ENCODE peak calls at places on chromosome 3, in ten cellular contexts. H, R, D, K, Q, U, F, C, M and L are unnamed samples.

GRCh38 chr3:20683912-20684311 is 497.9 kb upstream of the SGO1 start:
- DNase-seq in H (peak), R (no peak), D (no peak), K (no peak), Q (no peak), U (peak), F (no peak), C (no peak), M (no peak), L (no peak)

GRCh38 chr3:130849111-130849552 is 44.8 kb upstream of the ATP2C1 start:
- DNase-seq in H (no peak), R (peak), D (no peak), K (peak), Q (no peak), U (no peak), F (peak), C (peak), M (no peak), L (peak)

GRCh38 chr3:152390647-152391046 is 121.9 kb downstream of the MBNL1 start:
- DNase-seq in H (no peak), R (no peak), D (no peak), K (no peak), Q (no peak), U (no peak), F (no peak), C (no peak), M (no peak), L (no peak)

GRCh38 chr3:66567066-66567465 is 66.2 kb upstream of the LRIG1 start:
- DNase-seq in H (peak), R (no peak), D (no peak), K (no peak), Q (no peak), U (no peak), F (no peak), C (no peak), M (no peak), L (no peak)

GRCh38 chr3:14426305-14426620 is 23.9 kb downstream of the SLC6A6 start:
- DNase-seq in H (no peak), R (no peak), D (no peak), K (no peak), Q (no peak), U (no peak), F (no peak), C (no peak), M (no peak), L (no peak)

GRCh38 chr3:193483988-193484539 is 70.6 kb downstream of the ATP13A4 start:
- DNase-seq in H (no peak), R (no peak), D (no peak), K (no peak), Q (no peak), U (no peak), F (no peak), C (no peak), M (no peak), L (no peak)

GRCh38 chr3:10933470-10933957 is 59.0 kb upstream of the SLC6A1 start:
- DNase-seq in H (no peak), R (no peak), D (no peak), K (no peak), Q (no peak), U (no peak), F (no peak), C (no peak), M (no peak), L (no peak)

GRCh38 chr3:99586680-99587079 is 51.7 kb upstream of the COL8A1 start:
- DNase-seq in H (peak), R (no peak), D (no peak), K (no peak), Q (no peak), U (peak), F (no peak), C (no peak), M (no peak), L (no peak)

GRCh38 chr3:72427575-72427974 is 420.7 kb downstream of the SHQ1 start:
- DNase-seq in H (no peak), R (no peak), D (no peak), K (no peak), Q (no peak), U (no peak), F (no peak), C (no peak), M (no peak), L (no peak)

GRCh38 chr3:66609660-66610547 is 109.1 kb upstream of the LRIG1 start:
- DNase-seq in H (peak), R (no peak), D (no peak), K (peak), Q (no peak), U (no peak), F (peak), C (no peak), M (peak), L (no peak)

GRCh38 chr3:5122741-5123706 is 932 bp downstream of the ARL8B start:
- DNase-seq in H (peak), R (peak), D (peak), K (peak), Q (no peak), U (peak), F (peak), C (peak), M (peak), L (peak)

GRCh38 chr3:20405731-20406130 is 219.7 kb upstream of the SGO1 start:
- DNase-seq in H (peak), R (no peak), D (no peak), K (no peak), Q (no peak), U (peak), F (no peak), C (no peak), M (no peak), L (no peak)

GRCh38 chr3:77460326-77460725 is 420.4 kb downstream of the ROBO2 start:
- DNase-seq in H (no peak), R (no peak), D (no peak), K (no peak), Q (no peak), U (peak), F (no peak), C (no peak), M (no peak), L (no peak)

GRCh38 chr3:52934626-52935530 is 37.5 kb upstream of the STIMATE start:
- DNase-seq in H (peak), R (no peak), D (peak), K (peak), Q (peak), U (peak), F (peak), C (peak), M (peak), L (peak)

GRCh38 chr3:77449459-77449858 is 409.6 kb downstream of the ROBO2 start:
- DNase-seq in H (no peak), R (no peak), D (no peak), K (no peak), Q (no peak), U (no peak), F (no peak), C (no peak), M (no peak), L (no peak)

GRCh38 chr3:178382388-178383061 is 153.7 kb upstream of the KCNMB2 start:
- DNase-seq in H (peak), R (no peak), D (peak), K (no peak), Q (no peak), U (peak), F (no peak), C (no peak), M (no peak), L (peak)

GRCh38 chr3:69763976-69764851 is 24.9 kb downstream of the MITF start:
- DNase-seq in H (no peak), R (no peak), D (no peak), K (no peak), Q (no peak), U (no peak), F (no peak), C (no peak), M (no peak), L (no peak)

GRCh38 chr3:18445421-18446066 is 20.4 kb upstream of the SATB1 start:
- DNase-seq in H (no peak), R (no peak), D (no peak), K (peak), Q (peak), U (no peak), F (no peak), C (no peak), M (no peak), L (no peak)

GRCh38 chr3:62589078-62589477 is 215.7 kb upstream of the FEZF2 start:
- DNase-seq in H (no peak), R (no peak), D (no peak), K (no peak), Q (no peak), U (no peak), F (no peak), C (no peak), M (no peak), L (no peak)
- TF ChIP-seq CTCF in H (peak), R (peak), D (no peak), K (no peak), Q (no peak), U (peak), F (no peak), C (no peak), M (no peak), L (peak)

GRCh38 chr3:194638991-194639605 is 5.9 kb upstream of the TMEM44 start:
- DNase-seq in H (no peak), R (no peak), D (no peak), K (no peak), Q (no peak), U (no peak), F (no peak), C (no peak), M (no peak), L (no peak)

GRCh38 chr3:194637541-194638400 is 4.6 kb upstream of the TMEM44 start:
- DNase-seq in H (no peak), R (no peak), D (no peak), K (no peak), Q (no peak), U (no peak), F (no peak), C (no peak), M (no peak), L (no peak)

GRCh38 chr3:194637066-194637465 is 3.8 kb upstream of the TMEM44 start:
- DNase-seq in H (peak), R (no peak), D (no peak), K (no peak), Q (no peak), U (no peak), F (no peak), C (no peak), M (no peak), L (no peak)

GRCh38 chr3:194642769-194643168 is 9.6 kb upstream of the TMEM44 start:
- DNase-seq in H (no peak), R (no peak), D (no peak), K (no peak), Q (no peak), U (no peak), F (no peak), C (no peak), M (no peak), L (no peak)

GRCh38 chr3:194640829-194641228 is 7.6 kb upstream of the TMEM44 start:
- DNase-seq in H (peak), R (no peak), D (no peak), K (no peak), Q (peak), U (no peak), F (peak), C (no peak), M (no peak), L (no peak)
- TF ChIP-seq CTCF in H (peak), R (no peak), D (no peak), K (no peak), Q (peak), U (peak), F (no peak), C (no peak), M (peak), L (no peak)

GRCh38 chr3:189967254-189967865 is 153.3 kb downstream of the P3H2 start:
- DNase-seq in H (peak), R (no peak), D (peak), K (peak), Q (no peak), U (peak), F (no peak), C (no peak), M (no peak), L (no peak)
- TF ChIP-seq CTCF in H (peak), R (peak), D (peak), K (peak), Q (peak), U (peak), F (peak), C (peak), M (peak), L (peak)

DNA sequence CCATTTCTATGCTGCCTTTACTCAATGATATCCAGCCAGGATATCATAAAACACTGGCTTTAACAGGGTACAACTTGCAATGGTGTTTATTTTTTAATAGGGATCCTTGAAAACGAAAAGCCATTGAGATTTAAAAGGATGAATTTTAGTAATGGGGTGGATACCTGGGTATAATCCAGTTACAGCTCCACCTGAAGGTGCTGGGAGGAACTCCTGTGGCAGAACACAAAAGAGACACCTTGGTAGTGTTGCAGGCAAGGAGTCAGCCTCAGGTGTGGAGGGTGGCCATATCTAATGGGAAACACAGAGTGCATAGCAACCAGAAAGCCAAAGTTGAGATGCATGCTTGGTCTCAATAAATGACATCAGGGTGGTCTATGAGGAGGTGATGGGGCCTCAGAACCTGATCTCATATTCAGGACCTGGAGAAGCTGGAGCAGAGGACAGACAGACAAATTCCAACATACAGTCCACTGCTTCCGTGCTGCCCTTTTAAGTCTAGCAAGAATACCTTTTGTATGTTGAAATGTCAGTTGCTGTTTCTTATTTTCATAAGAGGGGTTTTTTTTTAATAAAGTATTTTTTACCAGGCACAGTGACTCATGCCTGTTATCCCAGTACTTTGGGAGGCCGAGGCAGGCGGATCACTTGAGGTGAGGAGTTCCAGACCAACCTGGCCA is 12.0 kb upstream of the PAQR9 start:
- DNase-seq in H (peak), R (no peak), D (no peak), K (no peak), Q (no peak), U (no peak), F (no peak), C (no peak), M (peak), L (no peak)
- TF ChIP-seq CTCF in H (no peak), R (no peak), D (no peak), K (no peak), Q (no peak), U (peak), F (peak), C (no peak), M (peak), L (no peak)

DNA sequence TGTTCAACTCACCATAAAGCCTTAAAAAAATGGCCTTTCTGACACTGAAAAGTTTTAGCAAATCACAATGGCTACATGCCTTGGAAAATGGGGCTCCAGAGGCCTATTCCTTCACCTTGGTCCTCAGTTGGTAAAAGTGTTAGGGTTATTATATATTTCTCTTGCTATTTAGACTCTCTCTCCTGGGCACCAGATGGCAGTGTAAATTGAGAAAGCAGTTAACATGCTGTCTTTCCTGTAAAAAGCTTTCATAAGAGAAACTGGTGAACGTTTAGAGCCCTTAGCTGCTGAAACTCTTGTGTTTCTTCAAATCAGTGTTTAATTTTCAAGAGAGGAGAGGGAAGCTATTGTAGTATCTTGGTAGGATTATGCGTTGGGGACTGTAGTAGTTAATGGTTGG is 89.9 kb downstream of the LRTM1 start:
- DNase-seq in H (peak), R (no peak), D (no peak), K (no peak), Q (no peak), U (peak), F (no peak), C (no peak), M (no peak), L (no peak)
- TF ChIP-seq CTCF in H (peak), R (no peak), D (no peak), K (no peak), Q (no peak), U (peak), F (no peak), C (no peak), M (peak), L (peak)

DNA sequence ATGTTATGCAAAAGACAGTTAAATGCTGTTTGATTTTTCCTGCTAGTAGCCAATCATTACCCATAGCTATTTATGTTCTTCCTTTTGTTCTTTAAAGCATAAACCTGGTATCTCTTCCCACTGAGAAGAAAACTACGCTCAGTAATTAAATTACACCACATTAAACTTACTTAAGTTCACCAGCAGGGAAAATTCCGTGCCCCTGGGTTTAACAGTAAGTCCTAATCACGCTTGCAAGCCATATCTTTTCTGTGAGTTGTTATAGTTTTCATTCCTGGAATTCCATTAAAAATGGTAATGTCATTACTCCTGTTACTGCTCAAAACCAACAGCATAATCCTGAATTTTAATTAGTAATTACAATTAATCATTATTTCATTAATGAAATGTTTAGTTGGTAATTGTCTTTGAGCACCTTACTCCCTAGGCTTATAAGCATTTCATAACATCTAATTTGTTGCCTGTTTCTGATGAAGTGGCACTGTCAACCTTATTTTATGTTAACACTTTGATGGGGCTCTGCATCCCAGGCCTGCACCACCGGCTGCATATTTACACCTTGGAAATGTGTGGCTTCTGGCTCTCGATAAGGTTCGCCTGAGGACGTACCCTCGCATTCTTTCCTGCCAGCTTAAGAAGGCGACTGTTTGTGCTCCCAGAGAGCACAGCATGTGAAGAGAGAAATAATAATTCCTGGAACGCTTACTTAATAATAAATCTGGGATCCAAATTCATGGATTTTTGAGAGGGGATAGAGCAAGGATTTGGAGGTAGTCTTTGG is 763.1 kb upstream of the CFAP20DC start:
- DNase-seq in H (peak), R (no peak), D (no peak), K (no peak), Q (no peak), U (no peak), F (no peak), C (no peak), M (no peak), L (no peak)
- TF ChIP-seq CTCF in H (no peak), R (no peak), D (no peak), K (no peak), Q (no peak), U (peak), F (no peak), C (no peak), M (no peak), L (no peak)

DNA sequence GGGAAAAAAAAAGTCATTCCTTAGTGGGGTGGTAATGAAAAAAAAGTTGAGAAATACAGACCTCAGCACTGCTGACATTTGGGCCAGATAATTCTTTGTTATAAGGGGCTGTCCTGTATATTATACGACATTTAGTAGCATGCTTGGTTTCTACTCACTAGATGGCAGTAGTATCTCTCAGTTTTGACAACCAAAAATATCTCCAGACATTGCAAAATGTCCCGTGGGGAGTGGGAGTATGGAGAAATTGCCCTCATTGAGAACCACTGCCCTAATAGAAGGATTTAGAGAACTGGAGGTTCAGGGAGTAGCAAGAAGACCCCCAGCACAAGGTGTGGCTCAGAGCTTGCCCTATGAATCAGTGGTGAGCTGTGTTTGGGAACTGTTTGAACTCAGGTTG is 28.6 kb upstream of the TEX264 start:
- DNase-seq in H (peak), R (no peak), D (no peak), K (no peak), Q (no peak), U (no peak), F (no peak), C (no peak), M (no peak), L (no peak)
- TF ChIP-seq CTCF in H (peak), R (peak), D (peak), K (no peak), Q (peak), U (peak), F (no peak), C (peak), M (peak), L (peak)

GRCh38 chr3:123961508-123961856 is 453 bp upstream of the CCDC14 start:
- DNase-seq in H (no peak), R (no peak), D (no peak), K (no peak), Q (no peak), U (no peak), F (no peak), C (no peak), M (no peak), L (no peak)

GRCh38 chr3:123960791-123961507 is at the start of gene CCDC14:
- DNase-seq in H (peak), R (peak), D (peak), K (peak), Q (peak), U (peak), F (peak), C (peak), M (peak), L (peak)
- TF ChIP-seq CTCF in H (no peak), R (no peak), D (no peak), K (no peak), Q (no peak), U (no peak), F (no peak), C (no peak), M (no peak), L (no peak)

GRCh38 chr3:139561959-139562676 is 22.6 kb upstream of the RBP1 start:
- DNase-seq in H (peak), R (no peak), D (peak), K (peak), Q (no peak), U (no peak), F (peak), C (peak), M (peak), L (peak)
- TF ChIP-seq CTCF in H (peak), R (peak), D (peak), K (peak), Q (no peak), U (peak), F (peak), C (peak), M (peak), L (peak)